ENCODE peak calls at places on chromosomes 7 and 10, in four cellular contexts. S is WTC11, B is SK-N-SH, A is H1. Y is an unnamed sample.

GRCh38 chr7:15751191-15751701 is 64.8 kb upstream of the MEOX2 start:
- DNase-seq in B (no peak), S (no peak), A (no peak), Y (no peak)

GRCh38 chr10:77582710-77583115 is 54.9 kb downstream of the KCNMA1 start:
- DNase-seq in B (no peak), A (no peak), S (no peak), Y (peak)

GRCh38 chr7:78081888-78082287 is 283.3 kb downstream of the PHTF2 start:
- DNase-seq in B (no peak), S (no peak), A (no peak), Y (no peak)

GRCh38 chr10:4242561-4243035 is 457.6 kb upstream of the KLF6 start:
- DNase-seq in S (no peak), A (no peak), B (no peak), Y (no peak)

GRCh38 chr10:24723386-24723787 is 300 bp downstream of the ARHGAP21 start:
- DNase-seq in B (peak), A (no peak), S (no peak), Y (no peak)

GRCh38 chr10:7436490-7437100 is 25.8 kb upstream of the SFMBT2 start:
- DNase-seq in B (no peak), A (no peak), S (no peak), Y (no peak)

GRCh38 chr10:58696736-58697135 is 184.1 kb downstream of the BICC1 start:
- DNase-seq in S (no peak), A (no peak), B (no peak), Y (no peak)

GRCh38 chr7:41096921-41097320 is 606.0 kb downstream of the INHBA start:
- DNase-seq in B (no peak), A (no peak), S (no peak), Y (no peak)

GRCh38 chr7:85135931-85136330 is 50.9 kb downstream of the SEMA3D start:
- DNase-seq in A (no peak), B (no peak), S (no peak), Y (no peak)

GRCh38 chr7:156778201-156778600 is 114.8 kb downstream of the LMBR1 start:
- DNase-seq in S (no peak), B (peak), A (no peak), Y (no peak)
- TF ChIP-seq TEAD4 in S (no peak), B (no peak), A (no peak), Y (no peak)

DNA sequence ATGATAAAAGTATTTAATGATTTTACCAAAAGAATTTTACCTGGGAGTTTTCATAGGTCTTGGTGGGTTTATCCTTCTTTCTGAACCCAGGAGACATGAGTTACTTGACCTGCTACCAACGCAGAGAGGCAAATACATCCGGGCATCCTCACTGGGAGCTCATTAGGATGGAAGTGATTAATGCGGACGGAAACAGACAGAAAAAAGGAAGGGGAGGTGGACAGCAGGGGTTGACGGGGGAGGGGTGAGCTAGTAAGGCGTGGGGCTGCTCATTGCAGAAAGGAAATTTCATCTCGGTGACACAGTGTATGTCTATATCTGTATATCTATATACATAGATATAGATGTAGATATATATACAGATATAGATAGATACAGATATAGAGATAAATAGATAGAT is 408.2 kb upstream of the ADARB2 start:
- DNase-seq in A (no peak), S (no peak), B (no peak), Y (no peak)
- TF ChIP-seq TEAD4 in A (no peak), S (no peak), B (no peak), Y (no peak)

GRCh38 chr7:156192921-156193320 is 380.7 kb upstream of the SHH start:
- DNase-seq in S (no peak), A (no peak), B (no peak), Y (peak)
- TF ChIP-seq TEAD4 in S (no peak), A (no peak), B (no peak), Y (no peak)

GRCh38 chr7:2855386-2855785 is 11.3 kb upstream of the GNA12 start:
- DNase-seq in A (no peak), S (no peak), B (no peak), Y (no peak)

GRCh38 chr7:2860627-2861133 is 16.6 kb upstream of the GNA12 start:
- DNase-seq in A (no peak), B (no peak), S (no peak), Y (no peak)

GRCh38 chr7:2859952-2860351 is 15.8 kb upstream of the GNA12 start:
- DNase-seq in A (no peak), B (no peak), S (no peak), Y (no peak)

GRCh38 chr7:2853147-2853546 is 9.0 kb upstream of the GNA12 start:
- DNase-seq in S (no peak), B (no peak), A (no peak), Y (no peak)

DNA sequence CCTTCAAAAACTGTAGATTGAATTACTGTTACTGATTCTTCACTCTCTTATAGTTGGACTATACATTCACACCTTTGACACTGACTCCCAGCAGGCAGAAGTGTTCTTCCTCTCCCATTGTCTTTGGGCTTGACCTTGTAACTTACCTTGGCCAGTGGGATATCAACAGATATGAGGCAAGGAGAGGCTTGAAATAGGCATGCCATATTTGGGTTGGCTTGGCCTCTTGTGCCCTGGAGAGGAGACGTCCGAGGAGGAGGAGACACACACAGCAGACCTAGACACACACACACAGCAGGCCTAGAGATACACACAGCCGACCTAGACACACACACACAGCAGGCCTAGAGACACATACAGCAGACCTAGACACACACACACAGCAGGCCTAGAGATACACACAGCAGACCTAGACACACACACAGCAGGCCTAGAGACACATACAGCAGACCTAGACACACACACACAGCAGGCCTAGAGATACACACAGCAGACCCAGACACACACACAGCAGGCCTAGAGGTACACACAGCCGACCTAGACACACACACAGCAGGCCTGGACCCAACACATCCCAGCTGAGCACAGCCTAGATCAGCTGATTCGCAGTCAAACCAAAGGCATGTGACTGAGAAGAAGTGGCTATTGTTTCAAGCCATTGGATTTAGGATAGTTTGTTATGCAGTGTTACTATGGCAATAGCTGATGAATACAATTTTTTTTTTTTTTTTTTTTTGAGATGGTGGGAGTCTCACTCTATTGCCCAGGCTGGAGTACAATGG is 12.5 kb upstream of the GNA12 start:
- DNase-seq in S (no peak), B (no peak), A (no peak), Y (no peak)
- TF ChIP-seq TEAD4 in S (no peak), B (no peak), A (no peak), Y (no peak)

GRCh38 chr7:107046511-107047259 is 2.2 kb downstream of the PRKAR2B start:
- DNase-seq in A (no peak), B (no peak), S (no peak), Y (no peak)
- TF ChIP-seq TEAD4 in A (no peak), B (no peak), S (no peak), Y (no peak)